ENCODE peak calls at places on chromosomes 12 and 14, in seven cellular contexts. T is adrenal gland, V is Peyer's patch, P is cardiac fibroblast, O is H1, Q is spleen, Y is left ventricle myocardium inferior. C is an unnamed sample.
A peak's percentile ranks its signal among the peaks of the same experiment; 100 is the strongest.

GRCh38 chr12:128486951-128487350 is 220.0 kb downstream of the TMEM132C start:
- DNase-seq in V (no peak), O (no peak), Q (no peak), P (no peak), T (no peak), Y (no peak), C (no peak)

GRCh38 chr14:39034481-39035296 is 68.3 kb downstream of the SEC23A start:
- DNase-seq in Q (no peak), P (peak; percentile 29), V (no peak), T (no peak), Y (no peak), O (no peak), C (no peak)

GRCh38 chr12:109131522-109132050 is 15.2 kb downstream of the ACACB start:
- DNase-seq in Q (no peak), P (no peak), O (no peak), Y (peak; percentile 36), V (no peak), T (peak; percentile 82), C (no peak)

GRCh38 chr12:104698871-104699270 is 242.1 kb downstream of the CHST11 start:
- DNase-seq in Y (no peak), O (no peak), T (no peak), P (peak; percentile 62), Q (no peak), V (no peak), C (no peak)

GRCh38 chr14:65872536-65872935 is 460.0 kb downstream of the FUT8 start:
- DNase-seq in O (no peak), T (no peak), P (peak; percentile 29), Q (no peak), V (no peak), Y (no peak), C (no peak)

GRCh38 chr12:113439606-113440030 is 17.4 kb downstream of the SDSL start:
- DNase-seq in Y (no peak), O (peak; percentile 89), V (no peak), P (peak; percentile 43), Q (no peak), T (no peak), C (no peak)

GRCh38 chr14:99188721-99189120 is 83.3 kb downstream of the BCL11B start:
- DNase-seq in T (no peak), Y (no peak), V (no peak), Q (no peak), P (no peak), O (peak; percentile 90), C (no peak)

GRCh38 chr12:32418903-32419519 is 19.7 kb downstream of the FGD4 start:
- DNase-seq in P (no peak), O (no peak), Q (no peak), T (no peak), Y (no peak), V (no peak), C (no peak)

GRCh38 chr14:96011609-96012008 is 27.6 kb upstream of the C14orf132 start:
- DNase-seq in Y (no peak), P (no peak), T (no peak), O (no peak), Q (no peak), V (no peak), C (no peak)

GRCh38 chr12:119624971-119625370 is 31.4 kb downstream of the TMEM233 start:
- DNase-seq in Y (no peak), P (peak; percentile 41), V (no peak), Q (no peak), O (no peak), T (no peak), C (no peak)

GRCh38 chr14:50055461-50056228 is 60.7 kb downstream of the VCPKMT start:
- DNase-seq in Y (no peak), Q (no peak), T (peak; percentile 53), O (no peak), P (no peak), V (no peak), C (no peak)
- TF ChIP-seq CTCF in Y (peak; percentile 24), Q (no peak), T (no peak), O (no peak), P (no peak), V (peak; percentile 14), C (no peak)

DNA sequence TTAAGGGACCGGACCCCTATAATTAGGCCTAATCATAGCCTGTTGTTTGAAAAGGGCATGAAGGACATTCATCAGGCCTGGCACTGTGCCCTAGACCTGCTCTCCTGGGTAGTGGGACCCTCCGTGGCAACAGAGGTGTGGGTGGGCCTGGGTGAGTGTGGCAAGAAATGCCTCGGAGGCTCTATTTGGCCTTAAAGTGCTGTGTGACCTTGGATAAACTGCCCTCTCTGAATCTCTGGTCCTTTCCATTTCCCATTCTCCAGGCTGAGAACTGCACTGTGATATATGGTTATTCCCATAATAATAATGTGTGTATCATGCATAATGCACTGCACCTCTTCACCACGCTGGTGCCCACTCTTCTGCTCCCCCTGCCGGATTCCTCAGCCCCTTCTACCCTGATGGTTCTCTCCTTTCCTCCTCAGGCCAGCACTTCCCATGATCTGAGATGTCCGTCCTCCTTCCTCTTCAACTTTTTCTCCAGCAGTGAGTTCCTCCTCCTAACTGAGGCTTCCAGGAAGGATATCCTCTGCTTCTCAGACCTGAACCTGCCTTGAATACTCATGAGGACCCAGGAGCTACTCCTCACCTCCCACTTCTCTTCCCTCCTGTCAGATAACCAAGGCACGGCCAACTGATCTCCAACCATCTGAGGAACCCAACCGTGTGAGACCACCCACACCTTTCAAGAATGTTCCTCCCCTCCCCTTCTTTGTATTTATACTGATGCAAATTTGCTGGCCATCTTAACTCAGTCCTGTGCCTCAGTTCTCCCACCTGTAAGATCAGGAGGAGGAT is 111.0 kb upstream of the PZP start:
- DNase-seq in V (no peak), O (no peak), Y (no peak), Q (no peak), T (no peak), P (peak; percentile 11), C (no peak)
- TF ChIP-seq CTCF in V (no peak), O (peak; percentile 34), Y (no peak), Q (no peak), T (no peak), P (peak; percentile 49), C (no peak)

GRCh38 chr14:80798211-80798610 is 143.3 kb downstream of the CEP128 start:
- DNase-seq in Y (no peak), V (no peak), P (no peak), O (no peak), T (no peak), Q (no peak), C (no peak)
- TF ChIP-seq CTCF in Y (no peak), V (no peak), P (no peak), O (no peak), T (no peak), Q (no peak), C (no peak)

GRCh38 chr14:55302367-55302766 is 31.1 kb downstream of the FBXO34 start:
- DNase-seq in Q (no peak), T (no peak), V (no peak), P (no peak), O (no peak), Y (no peak), C (no peak)

GRCh38 chr14:55294603-55295002 is 23.4 kb downstream of the FBXO34 start:
- DNase-seq in P (no peak), V (no peak), Y (no peak), Q (no peak), O (no peak), T (no peak), C (no peak)

GRCh38 chr14:55298423-55298822 is 27.2 kb downstream of the FBXO34 start:
- DNase-seq in O (no peak), Q (no peak), Y (no peak), P (no peak), V (no peak), T (no peak), C (no peak)

GRCh38 chr14:55301722-55302121 is 30.5 kb downstream of the FBXO34 start:
- DNase-seq in V (no peak), Q (no peak), O (no peak), T (no peak), P (peak; percentile 63), Y (no peak), C (no peak)

DNA sequence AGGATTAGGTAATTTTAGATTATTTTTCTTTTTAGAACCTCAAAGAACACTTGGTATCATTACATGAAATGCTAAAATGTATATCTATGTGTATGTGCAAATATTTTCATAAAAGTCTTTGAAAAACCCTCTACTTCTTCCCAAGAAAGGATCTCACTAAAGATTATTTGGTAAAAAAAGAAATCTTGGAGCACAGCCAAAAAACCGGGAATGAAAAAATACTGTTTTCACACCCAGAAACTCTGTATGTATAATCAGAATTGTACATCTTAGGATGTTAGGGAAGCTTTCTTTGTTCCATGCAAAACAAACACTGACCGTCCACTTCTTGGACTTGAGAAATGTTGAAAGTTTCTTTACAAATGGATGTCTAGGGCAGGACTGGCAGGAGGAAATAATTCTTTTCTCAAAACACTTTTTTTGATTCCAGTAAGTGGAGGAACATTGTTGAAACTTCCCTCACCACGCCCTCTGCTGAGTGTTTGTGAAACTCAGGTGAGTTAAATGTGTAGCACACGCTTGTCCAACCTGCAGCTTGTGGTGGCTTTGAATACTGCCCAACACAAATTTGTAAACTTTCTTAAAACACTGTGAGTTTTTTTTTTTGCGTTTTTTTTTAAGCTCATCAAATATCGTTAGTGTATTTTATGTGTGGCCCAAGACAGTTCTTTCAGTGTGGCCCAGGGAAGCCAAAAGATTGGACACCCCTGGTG is 26.5 kb downstream of the FBXO34 start:
- DNase-seq in T (no peak), P (no peak), O (no peak), Y (no peak), V (no peak), Q (no peak), C (peak; percentile 84)
- TF ChIP-seq CTCF in T (no peak), P (no peak), O (no peak), Y (no peak), V (peak; percentile 51), Q (no peak), C (no peak)

DNA sequence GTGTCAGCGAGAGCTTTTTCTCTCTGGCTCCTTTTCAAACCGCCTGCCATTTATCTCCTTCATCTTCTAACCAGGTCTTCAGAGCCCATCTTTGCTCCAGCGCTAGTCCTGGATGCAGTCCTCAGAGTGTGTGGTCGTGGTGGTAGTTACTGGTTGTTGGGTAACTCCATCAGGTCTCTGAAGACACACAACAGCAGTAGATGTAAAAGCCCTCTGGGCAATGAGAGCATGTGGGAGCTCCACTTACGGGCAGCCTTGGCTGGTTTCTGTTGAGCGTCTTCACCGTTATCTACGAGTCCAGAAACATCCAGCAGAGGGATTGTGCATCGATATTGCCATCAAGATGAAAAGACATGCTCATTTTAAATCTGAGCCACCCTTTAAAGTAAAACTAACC is 61.2 kb downstream of the FBXL14 start:
- DNase-seq in Y (no peak), V (no peak), Q (no peak), P (no peak), T (no peak), O (no peak), C (no peak)
- TF ChIP-seq CTCF in Y (no peak), V (no peak), Q (no peak), P (peak; percentile 10), T (no peak), O (no peak), C (no peak)

DNA sequence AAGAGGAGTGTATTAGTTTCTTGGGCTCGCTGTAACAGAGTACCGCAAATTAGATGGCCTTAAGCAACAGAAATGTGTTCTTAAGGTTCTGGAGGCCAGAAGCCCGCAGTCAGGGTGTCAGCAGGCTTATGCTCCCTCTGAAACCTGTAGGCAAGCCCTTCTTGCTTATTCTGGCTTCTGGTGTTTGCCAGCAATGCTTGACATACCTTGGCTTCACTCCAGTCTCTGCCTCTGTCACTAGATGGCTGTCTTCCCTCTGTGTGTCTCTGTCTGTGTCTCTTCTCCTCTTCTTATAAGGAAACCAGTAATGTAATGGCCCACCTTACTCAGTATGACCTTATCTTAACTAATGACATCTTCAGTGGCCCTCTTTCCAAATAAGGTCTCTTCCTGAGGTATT is 85.1 kb downstream of the DERA start:
- DNase-seq in P (peak; percentile 57), Q (no peak), T (no peak), V (no peak), O (no peak), Y (no peak), C (peak; percentile 58)
- TF ChIP-seq CTCF in P (peak; percentile 3), Q (no peak), T (no peak), V (peak; percentile 27), O (no peak), Y (no peak), C (no peak)

GRCh38 chr12:122860052-122860853 is 25.0 kb downstream of the HIP1R start:
- DNase-seq in V (peak; percentile 76), T (peak; percentile 87), Q (peak; percentile 96), O (peak; percentile 95), P (peak; percentile 86), Y (peak; percentile 85), C (peak; percentile 90)
- TF ChIP-seq CTCF in V (peak; percentile 95), T (peak; percentile 98), Q (peak; percentile 96), O (no peak), P (peak; percentile 88), Y (peak; percentile 91), C (peak; percentile 72)

C was measured in mucosa of descending colon.